ENCODE peak calls at places on chromosome 19, in seven cellular contexts. M is heart right ventricle; V is GM18507; X is activated effector memory CD4-positive, alpha-beta T cell treated with anti-CD3 and anti-CD28 coated beads, Interleukin-2, amount 50 U/mL, for 16 hours; U is bronchial epithelial cell; O is esophagus squamous epithelium; F is neural crest cell. L is an unnamed sample.

GRCh38 chr19:7657047-7657779 is 11.6 kb upstream of the RETN start:
- DNase-seq in M (no peak), V (no peak), X (no peak), U (no peak), O (no peak), F (no peak), L (no peak)

GRCh38 chr19:38711726-38712153 is 32.5 kb downstream of the CAPN12 start:
- DNase-seq in M (no peak), V (no peak), X (no peak), U (no peak), O (no peak), F (no peak), L (no peak)

GRCh38 chr19:12782174-12782423 is 6.7 kb upstream of the HOOK2 start:
- DNase-seq in M (no peak), V (no peak), X (no peak), U (no peak), O (peak; percentile 67), F (no peak), L (no peak)

GRCh38 chr19:16088351-16088984 is 12.2 kb downstream of the TPM4 start:
- DNase-seq in M (no peak), V (no peak), X (no peak), U (no peak), O (no peak), F (no peak), L (no peak)

GRCh38 chr19:4297901-4298771 is 4.1 kb downstream of the TMIGD2 start:
- DNase-seq in M (no peak), V (no peak), X (no peak), U (no peak), O (no peak), F (no peak), L (no peak)

GRCh38 chr19:28244966-28245365 is 968.0 kb downstream of the UQCRFS1 start:
- DNase-seq in M (no peak), V (no peak), X (no peak), U (no peak), O (no peak), F (no peak), L (no peak)

GRCh38 chr19:48999481-49000325 is 6.0 kb downstream of the RUVBL2 start:
- DNase-seq in M (no peak), V (no peak), X (peak; percentile 89), U (peak; percentile 57), O (no peak), F (peak; percentile 75), L (peak; percentile 85)

GRCh38 chr19:16303755-16304154 is 20.9 kb upstream of the KLF2 start:
- DNase-seq in M (no peak), V (no peak), X (no peak), U (no peak), O (no peak), F (no peak), L (no peak)

GRCh38 chr19:36488816-36489138 is 584 bp downstream of the ZNF566 start:
- DNase-seq in M (peak; percentile 20), V (no peak), X (peak; percentile 80), U (no peak), O (no peak), F (no peak), L (no peak)

GRCh38 chr19:17598953-17599352 is 43.5 kb downstream of the COLGALT1 start:
- DNase-seq in M (no peak), V (no peak), X (no peak), U (no peak), O (no peak), F (no peak), L (no peak)

GRCh38 chr19:53409505-53410204 is 14.7 kb downstream of the ZNF765 start:
- DNase-seq in M (no peak), V (no peak), X (no peak), U (no peak), O (no peak), F (no peak), L (no peak)

GRCh38 chr19:51123381-51124186 is 1.1 kb upstream of the SIGLEC9 start:
- DNase-seq in M (no peak), V (no peak), X (peak; percentile 73), U (no peak), O (no peak), F (no peak), L (no peak)

GRCh38 chr19:44649578-44650145 is 6.0 kb downstream of the PVR start:
- DNase-seq in M (no peak), V (no peak), X (no peak), U (no peak), O (no peak), F (no peak), L (no peak)

L was measured in iPS DF 6.9.